ENCODE peak calls at places on chromosomes 1 and 21, in five cellular contexts. A, R, T, H and L are unnamed samples.

GRCh38 chr1:6052543-6053205 is 7.0 kb downstream of the KCNAB2 start:
- DNase-seq in A (peak), R (peak), T (peak), H (no peak), L (peak)

GRCh38 chr1:7293702-7294630 is 477.1 kb upstream of the VAMP3 start:
- DNase-seq in A (no peak), R (no peak), T (peak), H (no peak), L (peak)

GRCh38 chr1:26529405-26529654 is 231 bp upstream of the RPS6KA1 start:
- DNase-seq in A (no peak), R (no peak), T (peak), H (no peak), L (no peak)

GRCh38 chr1:6897138-6897537 is 111.9 kb downstream of the CAMTA1 start:
- DNase-seq in A (no peak), R (no peak), T (no peak), H (no peak), L (no peak)

GRCh38 chr1:149986486-149987296 is 23.8 kb downstream of the OTUD7B start:
- DNase-seq in A (no peak), R (peak), T (no peak), H (no peak), L (no peak)

GRCh38 chr21:27017251-27017650 is 50.4 kb upstream of the ADAMTS5 start:
- DNase-seq in A (no peak), R (no peak), T (no peak), H (no peak), L (no peak)

GRCh38 chr1:42753070-42753469 is 13.0 kb upstream of the CLDN19 start:
- DNase-seq in A (no peak), R (no peak), T (no peak), H (no peak), L (no peak)

GRCh38 chr1:162943627-162944026 is 82.7 kb upstream of the CCDC190 start:
- DNase-seq in A (no peak), R (no peak), T (no peak), H (no peak), L (no peak)

GRCh38 chr1:67830928-67831596 is 2.2 kb downstream of the GNG12 start:
- DNase-seq in A (no peak), R (no peak), T (no peak), H (no peak), L (no peak)

GRCh38 chr1:169060010-169060722 is 46.3 kb upstream of the ATP1B1 start:
- DNase-seq in A (no peak), R (no peak), T (no peak), H (no peak), L (no peak)

GRCh38 chr1:228401782-228402637 is 4.6 kb downstream of the TRIM11 start:
- DNase-seq in A (no peak), R (no peak), T (no peak), H (no peak), L (no peak)

GRCh38 chr1:233788687-233789086 is 115.8 kb upstream of the SLC35F3 start:
- DNase-seq in A (no peak), R (no peak), T (no peak), H (no peak), L (no peak)

GRCh38 chr1:58824753-58825389 is 41.0 kb upstream of the JUN start:
- DNase-seq in A (no peak), R (no peak), T (no peak), H (no peak), L (no peak)

GRCh38 chr1:197675475-197676324 is 99.6 kb downstream of the DENND1B start:
- DNase-seq in A (no peak), R (no peak), T (no peak), H (no peak), L (no peak)

GRCh38 chr1:50697440-50698421 is 262.3 kb downstream of the FAF1 start:
- DNase-seq in A (no peak), R (no peak), T (no peak), H (no peak), L (no peak)

GRCh38 chr1:183544598-183545297 is 45.5 kb downstream of the NCF2 start:
- DNase-seq in A (no peak), R (no peak), T (no peak), H (no peak), L (no peak)

GRCh38 chr1:61287734-61288133 is 205.4 kb downstream of the NFIA start:
- DNase-seq in A (no peak), R (no peak), T (no peak), H (no peak), L (no peak)

GRCh38 chr1:57422271-57423134 is 1.4 kb downstream of the DAB1 start:
- DNase-seq in A (peak), R (no peak), T (peak), H (no peak), L (peak)

GRCh38 chr1:172602706-172603105 is 56.2 kb upstream of the FASLG start:
- DNase-seq in A (peak), R (no peak), T (no peak), H (no peak), L (no peak)

GRCh38 chr1:152001631-152002584 is 8.2 kb upstream of the S100A10 start:
- DNase-seq in A (peak), R (peak), T (peak), H (peak), L (peak)

GRCh38 chr1:109149874-109150601 is 36.1 kb downstream of the ELAPOR1 start:
- DNase-seq in A (no peak), R (no peak), T (no peak), H (no peak), L (no peak)

GRCh38 chr1:77076759-77077158 is 142.5 kb downstream of the PIGK start:
- DNase-seq in A (no peak), R (no peak), T (no peak), H (no peak), L (no peak)

GRCh38 chr1:173332026-173332425 is 124.9 kb upstream of the TNFSF4 start:
- DNase-seq in A (no peak), R (no peak), T (no peak), H (no peak), L (no peak)

GRCh38 chr1:201713093-201713810 is 115.7 kb upstream of the IPO9 start:
- DNase-seq in A (no peak), R (peak), T (peak), H (no peak), L (peak)

GRCh38 chr21:33383056-33383888 is 19.9 kb upstream of the IFNGR2 start:
- DNase-seq in A (no peak), R (peak), T (no peak), H (peak), L (no peak)

GRCh38 chr1:234758851-234759250 is 148.9 kb upstream of the IRF2BP2 start:
- DNase-seq in A (no peak), R (no peak), T (no peak), H (no peak), L (no peak)

GRCh38 chr1:94542088-94542671 is 621 bp upstream of the F3 start:
- DNase-seq in A (no peak), R (no peak), T (no peak), H (no peak), L (no peak)

GRCh38 chr1:50983403-50983802 is 13.4 kb downstream of the CDKN2C start:
- DNase-seq in A (peak), R (no peak), T (no peak), H (no peak), L (no peak)

GRCh38 chr1:93600663-93601062 is 81.0 kb downstream of the BCAR3 start:
- DNase-seq in A (no peak), R (no peak), T (no peak), H (no peak), L (no peak)

GRCh38 chr1:94683886-94684285 is 136.3 kb upstream of the SLC44A3 start:
- DNase-seq in A (no peak), R (no peak), T (no peak), H (no peak), L (no peak)

GRCh38 chr1:29703596-29703995 is 467.3 kb downstream of the PTPRU start:
- DNase-seq in A (no peak), R (no peak), T (peak), H (no peak), L (peak)

GRCh38 chr1:100671604-100672003 is 47.9 kb upstream of the VCAM1 start:
- DNase-seq in A (no peak), R (no peak), T (no peak), H (no peak), L (no peak)

GRCh38 chr1:150981177-150981804 is 801 bp upstream of the ANXA9 start:
- DNase-seq in A (peak), R (no peak), T (no peak), H (no peak), L (no peak)